ENCODE peak calls at places on chromosomes 2 and 18, in eight cellular contexts. One of them, this sample, is unnamed.

GRCh38 chr18:48917579-48918101 is 33.1 kb downstream of the SMAD7 start:
- DNase-seq in ELF-1: peak
- DNase-seq in HL-60: peak
- DNase-seq in cerebellum: no peak
- DNase-seq in stimulated activated CD4-positive, alpha-beta T cell treated with anti-CD3 and anti-CD28 coated beads, Interleukin-1b, Interleukin-23, amount 100 ng/mL, for 24 hours: no peak
- DNase-seq in stimulated activated CD8-positive, alpha-beta memory T cell treated with anti-CD3 and anti-CD28 coated beads, Interleukin-15, amount 100 ng/mL, for 24 hours: no peak
- DNase-seq in globus pallidus: no peak
- DNase-seq in upper lobe of right lung: peak
- DNase-seq in this sample: no peak

GRCh38 chr2:17171446-17172049 is 346.7 kb downstream of the RAD51AP2 start:
- DNase-seq in ELF-1: peak
- DNase-seq in HL-60: peak
- DNase-seq in cerebellum: peak
- DNase-seq in stimulated activated CD4-positive, alpha-beta T cell treated with anti-CD3 and anti-CD28 coated beads, Interleukin-1b, Interleukin-23, amount 100 ng/mL, for 24 hours: no peak
- DNase-seq in stimulated activated CD8-positive, alpha-beta memory T cell treated with anti-CD3 and anti-CD28 coated beads, Interleukin-15, amount 100 ng/mL, for 24 hours: no peak
- DNase-seq in globus pallidus: peak
- DNase-seq in upper lobe of right lung: no peak
- DNase-seq in this sample: peak

GRCh38 chr2:46954951-46955571 is 39.5 kb upstream of the MCFD2 start:
- DNase-seq in ELF-1: peak
- DNase-seq in HL-60: no peak
- DNase-seq in cerebellum: no peak
- DNase-seq in stimulated activated CD4-positive, alpha-beta T cell treated with anti-CD3 and anti-CD28 coated beads, Interleukin-1b, Interleukin-23, amount 100 ng/mL, for 24 hours: no peak
- DNase-seq in stimulated activated CD8-positive, alpha-beta memory T cell treated with anti-CD3 and anti-CD28 coated beads, Interleukin-15, amount 100 ng/mL, for 24 hours: no peak
- DNase-seq in globus pallidus: no peak
- DNase-seq in upper lobe of right lung: no peak
- DNase-seq in this sample: peak

GRCh38 chr18:21184396-21184996 is 57.5 kb upstream of the GREB1L start:
- DNase-seq in ELF-1: peak
- DNase-seq in HL-60: no peak
- DNase-seq in cerebellum: no peak
- DNase-seq in stimulated activated CD4-positive, alpha-beta T cell treated with anti-CD3 and anti-CD28 coated beads, Interleukin-1b, Interleukin-23, amount 100 ng/mL, for 24 hours: no peak
- DNase-seq in stimulated activated CD8-positive, alpha-beta memory T cell treated with anti-CD3 and anti-CD28 coated beads, Interleukin-15, amount 100 ng/mL, for 24 hours: no peak
- DNase-seq in globus pallidus: no peak
- DNase-seq in upper lobe of right lung: no peak
- DNase-seq in this sample: no peak

GRCh38 chr2:40243581-40243980 is 208.3 kb downstream of the SLC8A1 start:
- DNase-seq in ELF-1: no peak
- DNase-seq in HL-60: no peak
- DNase-seq in cerebellum: no peak
- DNase-seq in stimulated activated CD4-positive, alpha-beta T cell treated with anti-CD3 and anti-CD28 coated beads, Interleukin-1b, Interleukin-23, amount 100 ng/mL, for 24 hours: no peak
- DNase-seq in stimulated activated CD8-positive, alpha-beta memory T cell treated with anti-CD3 and anti-CD28 coated beads, Interleukin-15, amount 100 ng/mL, for 24 hours: no peak
- DNase-seq in globus pallidus: no peak
- DNase-seq in upper lobe of right lung: no peak
- DNase-seq in this sample: peak

GRCh38 chr2:217609952-217610351 is 392.8 kb downstream of the TNS1 start:
- DNase-seq in ELF-1: no peak
- DNase-seq in HL-60: no peak
- DNase-seq in cerebellum: no peak
- DNase-seq in stimulated activated CD4-positive, alpha-beta T cell treated with anti-CD3 and anti-CD28 coated beads, Interleukin-1b, Interleukin-23, amount 100 ng/mL, for 24 hours: no peak
- DNase-seq in stimulated activated CD8-positive, alpha-beta memory T cell treated with anti-CD3 and anti-CD28 coated beads, Interleukin-15, amount 100 ng/mL, for 24 hours: no peak
- DNase-seq in globus pallidus: no peak
- DNase-seq in upper lobe of right lung: no peak
- DNase-seq in this sample: no peak

GRCh38 chr2:140801311-140801710 is 1329.5 kb downstream of the LRP1B start:
- DNase-seq in ELF-1: no peak
- DNase-seq in HL-60: no peak
- DNase-seq in cerebellum: no peak
- DNase-seq in stimulated activated CD4-positive, alpha-beta T cell treated with anti-CD3 and anti-CD28 coated beads, Interleukin-1b, Interleukin-23, amount 100 ng/mL, for 24 hours: no peak
- DNase-seq in stimulated activated CD8-positive, alpha-beta memory T cell treated with anti-CD3 and anti-CD28 coated beads, Interleukin-15, amount 100 ng/mL, for 24 hours: no peak
- DNase-seq in globus pallidus: no peak
- DNase-seq in upper lobe of right lung: no peak
- DNase-seq in this sample: no peak

GRCh38 chr18:23115683-23116096 is 19.6 kb upstream of the CABLES1 start:
- DNase-seq in ELF-1: no peak
- DNase-seq in HL-60: no peak
- DNase-seq in cerebellum: no peak
- DNase-seq in stimulated activated CD4-positive, alpha-beta T cell treated with anti-CD3 and anti-CD28 coated beads, Interleukin-1b, Interleukin-23, amount 100 ng/mL, for 24 hours: no peak
- DNase-seq in stimulated activated CD8-positive, alpha-beta memory T cell treated with anti-CD3 and anti-CD28 coated beads, Interleukin-15, amount 100 ng/mL, for 24 hours: no peak
- DNase-seq in globus pallidus: no peak
- DNase-seq in upper lobe of right lung: no peak
- DNase-seq in this sample: no peak

GRCh38 chr2:79876430-79876829 is 363.6 kb downstream of the CTNNA2 start:
- DNase-seq in ELF-1: peak
- DNase-seq in HL-60: peak
- DNase-seq in cerebellum: peak
- DNase-seq in stimulated activated CD4-positive, alpha-beta T cell treated with anti-CD3 and anti-CD28 coated beads, Interleukin-1b, Interleukin-23, amount 100 ng/mL, for 24 hours: no peak
- DNase-seq in stimulated activated CD8-positive, alpha-beta memory T cell treated with anti-CD3 and anti-CD28 coated beads, Interleukin-15, amount 100 ng/mL, for 24 hours: no peak
- DNase-seq in globus pallidus: peak
- DNase-seq in upper lobe of right lung: no peak
- DNase-seq in this sample: peak

GRCh38 chr18:53677480-53677879 is 547.0 kb downstream of the MBD2 start:
- DNase-seq in ELF-1: no peak
- DNase-seq in HL-60: no peak
- DNase-seq in cerebellum: no peak
- DNase-seq in stimulated activated CD4-positive, alpha-beta T cell treated with anti-CD3 and anti-CD28 coated beads, Interleukin-1b, Interleukin-23, amount 100 ng/mL, for 24 hours: no peak
- DNase-seq in stimulated activated CD8-positive, alpha-beta memory T cell treated with anti-CD3 and anti-CD28 coated beads, Interleukin-15, amount 100 ng/mL, for 24 hours: no peak
- DNase-seq in globus pallidus: no peak
- DNase-seq in upper lobe of right lung: no peak
- DNase-seq in this sample: no peak

GRCh38 chr2:26534098-26534864 is 56.4 kb upstream of the OTOF start:
- DNase-seq in ELF-1: no peak
- DNase-seq in HL-60: no peak
- DNase-seq in cerebellum: no peak
- DNase-seq in stimulated activated CD4-positive, alpha-beta T cell treated with anti-CD3 and anti-CD28 coated beads, Interleukin-1b, Interleukin-23, amount 100 ng/mL, for 24 hours: no peak
- DNase-seq in stimulated activated CD8-positive, alpha-beta memory T cell treated with anti-CD3 and anti-CD28 coated beads, Interleukin-15, amount 100 ng/mL, for 24 hours: no peak
- DNase-seq in globus pallidus: no peak
- DNase-seq in upper lobe of right lung: peak
- DNase-seq in this sample: no peak

GRCh38 chr2:140905078-140905781 is 1225.6 kb downstream of the LRP1B start:
- DNase-seq in ELF-1: peak
- DNase-seq in HL-60: no peak
- DNase-seq in cerebellum: no peak
- DNase-seq in stimulated activated CD4-positive, alpha-beta T cell treated with anti-CD3 and anti-CD28 coated beads, Interleukin-1b, Interleukin-23, amount 100 ng/mL, for 24 hours: no peak
- DNase-seq in stimulated activated CD8-positive, alpha-beta memory T cell treated with anti-CD3 and anti-CD28 coated beads, Interleukin-15, amount 100 ng/mL, for 24 hours: no peak
- DNase-seq in globus pallidus: no peak
- DNase-seq in upper lobe of right lung: no peak
- DNase-seq in this sample: peak

GRCh38 chr2:95232232-95232631 is 24.9 kb downstream of the ZNF892 start:
- DNase-seq in ELF-1: no peak
- DNase-seq in HL-60: no peak
- DNase-seq in cerebellum: no peak
- DNase-seq in stimulated activated CD4-positive, alpha-beta T cell treated with anti-CD3 and anti-CD28 coated beads, Interleukin-1b, Interleukin-23, amount 100 ng/mL, for 24 hours: no peak
- DNase-seq in stimulated activated CD8-positive, alpha-beta memory T cell treated with anti-CD3 and anti-CD28 coated beads, Interleukin-15, amount 100 ng/mL, for 24 hours: no peak
- DNase-seq in globus pallidus: no peak
- DNase-seq in upper lobe of right lung: no peak
- DNase-seq in this sample: no peak

GRCh38 chr2:120763931-120764330 is 28.3 kb downstream of the GLI2 start:
- DNase-seq in ELF-1: peak
- DNase-seq in HL-60: no peak
- DNase-seq in cerebellum: no peak
- DNase-seq in stimulated activated CD4-positive, alpha-beta T cell treated with anti-CD3 and anti-CD28 coated beads, Interleukin-1b, Interleukin-23, amount 100 ng/mL, for 24 hours: no peak
- DNase-seq in stimulated activated CD8-positive, alpha-beta memory T cell treated with anti-CD3 and anti-CD28 coated beads, Interleukin-15, amount 100 ng/mL, for 24 hours: no peak
- DNase-seq in globus pallidus: no peak
- DNase-seq in upper lobe of right lung: peak
- DNase-seq in this sample: no peak

GRCh38 chr2:148667114-148667513 is 22.6 kb downstream of the EPC2 start:
- DNase-seq in ELF-1: no peak
- DNase-seq in HL-60: no peak
- DNase-seq in cerebellum: no peak
- DNase-seq in stimulated activated CD4-positive, alpha-beta T cell treated with anti-CD3 and anti-CD28 coated beads, Interleukin-1b, Interleukin-23, amount 100 ng/mL, for 24 hours: no peak
- DNase-seq in stimulated activated CD8-positive, alpha-beta memory T cell treated with anti-CD3 and anti-CD28 coated beads, Interleukin-15, amount 100 ng/mL, for 24 hours: no peak
- DNase-seq in globus pallidus: no peak
- DNase-seq in upper lobe of right lung: no peak
- DNase-seq in this sample: no peak

GRCh38 chr2:222352981-222353380 is 54.2 kb upstream of the PAX3 start:
- DNase-seq in ELF-1: no peak
- DNase-seq in HL-60: no peak
- DNase-seq in cerebellum: no peak
- DNase-seq in stimulated activated CD4-positive, alpha-beta T cell treated with anti-CD3 and anti-CD28 coated beads, Interleukin-1b, Interleukin-23, amount 100 ng/mL, for 24 hours: no peak
- DNase-seq in stimulated activated CD8-positive, alpha-beta memory T cell treated with anti-CD3 and anti-CD28 coated beads, Interleukin-15, amount 100 ng/mL, for 24 hours: no peak
- DNase-seq in globus pallidus: no peak
- DNase-seq in upper lobe of right lung: no peak
- DNase-seq in this sample: no peak

GRCh38 chr18:61322265-61322873 is 10.9 kb upstream of the CDH20 start:
- DNase-seq in ELF-1: peak
- DNase-seq in HL-60: peak
- DNase-seq in cerebellum: peak
- DNase-seq in stimulated activated CD4-positive, alpha-beta T cell treated with anti-CD3 and anti-CD28 coated beads, Interleukin-1b, Interleukin-23, amount 100 ng/mL, for 24 hours: no peak
- DNase-seq in stimulated activated CD8-positive, alpha-beta memory T cell treated with anti-CD3 and anti-CD28 coated beads, Interleukin-15, amount 100 ng/mL, for 24 hours: no peak
- DNase-seq in globus pallidus: peak
- DNase-seq in upper lobe of right lung: peak
- DNase-seq in this sample: peak

GRCh38 chr2:72108121-72108520 is 39.5 kb downstream of the CYP26B1 start:
- DNase-seq in ELF-1: no peak
- DNase-seq in HL-60: no peak
- DNase-seq in cerebellum: no peak
- DNase-seq in stimulated activated CD4-positive, alpha-beta T cell treated with anti-CD3 and anti-CD28 coated beads, Interleukin-1b, Interleukin-23, amount 100 ng/mL, for 24 hours: no peak
- DNase-seq in stimulated activated CD8-positive, alpha-beta memory T cell treated with anti-CD3 and anti-CD28 coated beads, Interleukin-15, amount 100 ng/mL, for 24 hours: no peak
- DNase-seq in globus pallidus: no peak
- DNase-seq in upper lobe of right lung: no peak
- DNase-seq in this sample: no peak

GRCh38 chr2:10079192-10079930 is 850 bp downstream of the CYS1 start:
- DNase-seq in ELF-1: no peak
- DNase-seq in HL-60: no peak
- DNase-seq in cerebellum: peak
- DNase-seq in stimulated activated CD4-positive, alpha-beta T cell treated with anti-CD3 and anti-CD28 coated beads, Interleukin-1b, Interleukin-23, amount 100 ng/mL, for 24 hours: no peak
- DNase-seq in stimulated activated CD8-positive, alpha-beta memory T cell treated with anti-CD3 and anti-CD28 coated beads, Interleukin-15, amount 100 ng/mL, for 24 hours: no peak
- DNase-seq in globus pallidus: peak
- DNase-seq in upper lobe of right lung: no peak
- DNase-seq in this sample: peak

GRCh38 chr2:72533767-72534166 is 292.1 kb downstream of the EXOC6B start:
- DNase-seq in ELF-1: no peak
- DNase-seq in HL-60: no peak
- DNase-seq in cerebellum: no peak
- DNase-seq in stimulated activated CD4-positive, alpha-beta T cell treated with anti-CD3 and anti-CD28 coated beads, Interleukin-1b, Interleukin-23, amount 100 ng/mL, for 24 hours: no peak
- DNase-seq in stimulated activated CD8-positive, alpha-beta memory T cell treated with anti-CD3 and anti-CD28 coated beads, Interleukin-15, amount 100 ng/mL, for 24 hours: no peak
- DNase-seq in globus pallidus: no peak
- DNase-seq in upper lobe of right lung: no peak
- DNase-seq in this sample: no peak

This sample was measured in left kidney.